ENCODE peak calls at places on chromosomes 5 and 9, in seven cellular contexts. One of them, this sample, is unnamed. For H3K9me3, the result is how much of the 10 kb centered on the place peaks cover.

GRCh38 chr5:5979362-5979760 is 399.0 kb downstream of the MED10 start:
- DNase-seq in kidney: no peak
- DNase-seq in A549: peak
- DNase-seq in adipocyte: no peak
- DNase-seq in psoas muscle: no peak
- DNase-seq in osteoblast: no peak
- DNase-seq in ovary: no peak
- DNase-seq in this sample: no peak

GRCh38 chr5:107875834-107876233 is 205.1 kb upstream of the EFNA5 start:
- DNase-seq in kidney: no peak
- DNase-seq in A549: peak
- DNase-seq in adipocyte: no peak
- DNase-seq in psoas muscle: no peak
- DNase-seq in osteoblast: peak
- DNase-seq in ovary: no peak
- DNase-seq in this sample: no peak

GRCh38 chr5:133902521-133903118 is 65.8 kb downstream of the C5orf15 start:
- DNase-seq in kidney: no peak
- DNase-seq in A549: no peak
- DNase-seq in adipocyte: no peak
- DNase-seq in psoas muscle: no peak
- DNase-seq in osteoblast: no peak
- DNase-seq in ovary: no peak
- DNase-seq in this sample: no peak

GRCh38 chr9:127264462-127265040 is at the start of gene GARNL3:
- DNase-seq in kidney: no peak
- DNase-seq in A549: no peak
- DNase-seq in adipocyte: no peak
- DNase-seq in psoas muscle: no peak
- DNase-seq in osteoblast: no peak
- DNase-seq in ovary: no peak
- DNase-seq in this sample: no peak

GRCh38 chr5:74538206-74538661 is 102.3 kb downstream of the ENC1 start:
- DNase-seq in kidney: peak
- DNase-seq in A549: peak
- DNase-seq in adipocyte: peak
- DNase-seq in psoas muscle: peak
- DNase-seq in osteoblast: peak
- DNase-seq in ovary: no peak
- DNase-seq in this sample: no peak

GRCh38 chr5:95988877-95989276 is 27.2 kb upstream of the ELL2 start:
- DNase-seq in kidney: no peak
- DNase-seq in A549: no peak
- DNase-seq in adipocyte: no peak
- DNase-seq in psoas muscle: no peak
- DNase-seq in osteoblast: no peak
- DNase-seq in ovary: no peak
- DNase-seq in this sample: no peak

GRCh38 chr5:72291601-72292000 is 28.4 kb downstream of the MRPS27 start:
- DNase-seq in kidney: no peak
- DNase-seq in A549: no peak
- DNase-seq in adipocyte: no peak
- DNase-seq in psoas muscle: no peak
- DNase-seq in osteoblast: no peak
- DNase-seq in ovary: no peak
- DNase-seq in this sample: no peak

GRCh38 chr9:85117831-85118230 is 448.3 kb downstream of the NTRK2 start:
- DNase-seq in kidney: no peak
- DNase-seq in A549: peak
- DNase-seq in adipocyte: no peak
- DNase-seq in psoas muscle: no peak
- DNase-seq in osteoblast: no peak
- DNase-seq in ovary: no peak
- DNase-seq in this sample: no peak

GRCh38 chr5:53323511-53323910 is 156.9 kb upstream of the FST start:
- DNase-seq in kidney: no peak
- DNase-seq in A549: no peak
- DNase-seq in adipocyte: no peak
- DNase-seq in psoas muscle: no peak
- DNase-seq in osteoblast: no peak
- DNase-seq in ovary: no peak
- DNase-seq in this sample: no peak

GRCh38 chr5:96036301-96036700 is 74.7 kb upstream of the ELL2 start:
- DNase-seq in kidney: no peak
- DNase-seq in A549: peak
- DNase-seq in adipocyte: no peak
- DNase-seq in psoas muscle: no peak
- DNase-seq in osteoblast: no peak
- DNase-seq in ovary: no peak
- DNase-seq in this sample: no peak

GRCh38 chr5:97355775-97356174 is 172.7 kb upstream of the RIOK2 start:
- DNase-seq in kidney: no peak
- DNase-seq in A549: no peak
- DNase-seq in adipocyte: no peak
- DNase-seq in psoas muscle: no peak
- DNase-seq in osteoblast: no peak
- DNase-seq in ovary: no peak
- DNase-seq in this sample: no peak

GRCh38 chr5:10653033-10653432 is 89.2 kb downstream of the ANKRD33B start:
- DNase-seq in kidney: no peak
- DNase-seq in A549: no peak
- DNase-seq in adipocyte: peak
- DNase-seq in psoas muscle: peak
- DNase-seq in osteoblast: no peak
- DNase-seq in ovary: no peak
- DNase-seq in this sample: no peak

GRCh38 chr5:160198886-160199409 is 30.4 kb upstream of the FABP6 start:
- DNase-seq in kidney: no peak
- DNase-seq in A549: no peak
- DNase-seq in adipocyte: no peak
- DNase-seq in psoas muscle: no peak
- DNase-seq in osteoblast: no peak
- DNase-seq in ovary: no peak
- DNase-seq in this sample: no peak

GRCh38 chr9:114263853-114264510 is 58.9 kb upstream of the ORM1 start:
- DNase-seq in kidney: no peak
- DNase-seq in A549: no peak
- DNase-seq in adipocyte: peak
- DNase-seq in psoas muscle: no peak
- DNase-seq in osteoblast: peak
- DNase-seq in ovary: no peak
- DNase-seq in this sample: no peak

GRCh38 chr5:150148408-150148927 is 7.2 kb downstream of the PDGFRB start:
- DNase-seq in kidney: no peak
- DNase-seq in A549: no peak
- DNase-seq in adipocyte: no peak
- DNase-seq in psoas muscle: no peak
- DNase-seq in osteoblast: peak
- DNase-seq in ovary: peak
- DNase-seq in this sample: no peak

GRCh38 chr9:13387668-13388124 is 108.2 kb upstream of the MPDZ start:
- DNase-seq in kidney: no peak
- DNase-seq in A549: no peak
- DNase-seq in adipocyte: peak
- DNase-seq in psoas muscle: no peak
- DNase-seq in osteoblast: no peak
- DNase-seq in ovary: no peak
- DNase-seq in this sample: no peak

GRCh38 chr9:85909390-85909789 is 31.6 kb upstream of the NAA35 start:
- DNase-seq in kidney: no peak
- DNase-seq in A549: no peak
- DNase-seq in adipocyte: no peak
- DNase-seq in psoas muscle: no peak
- DNase-seq in osteoblast: no peak
- DNase-seq in ovary: no peak
- DNase-seq in this sample: no peak

GRCh38 chr5:2334686-2335085 is 416.8 kb downstream of the IRX2 start:
- DNase-seq in kidney: no peak
- DNase-seq in A549: no peak
- DNase-seq in adipocyte: no peak
- DNase-seq in psoas muscle: no peak
- DNase-seq in osteoblast: no peak
- DNase-seq in ovary: no peak
- DNase-seq in this sample: no peak

GRCh38 chr5:128237504-128237903 is 153.9 kb downstream of the SLC12A2 start:
- DNase-seq in kidney: no peak
- DNase-seq in A549: no peak
- DNase-seq in adipocyte: peak
- DNase-seq in psoas muscle: no peak
- DNase-seq in osteoblast: no peak
- DNase-seq in ovary: no peak
- DNase-seq in this sample: no peak

GRCh38 chr5:78659714-78660113 is 11.1 kb upstream of the LHFPL2 start:
- DNase-seq in kidney: no peak
- DNase-seq in A549: peak
- DNase-seq in adipocyte: peak
- DNase-seq in psoas muscle: no peak
- DNase-seq in osteoblast: no peak
- DNase-seq in ovary: no peak
- DNase-seq in this sample: no peak

GRCh38 chr5:178152491-178153444 is 917 bp downstream of the NHP2 start:
- DNase-seq in kidney: no peak
- DNase-seq in A549: no peak
- DNase-seq in adipocyte: peak
- DNase-seq in psoas muscle: no peak
- DNase-seq in osteoblast: no peak
- DNase-seq in ovary: no peak
- DNase-seq in this sample: no peak

GRCh38 chr9:123640792-123641222 is 284.8 kb downstream of the CRB2 start:
- DNase-seq in kidney: no peak
- DNase-seq in A549: no peak
- DNase-seq in adipocyte: no peak
- DNase-seq in psoas muscle: no peak
- DNase-seq in osteoblast: no peak
- DNase-seq in ovary: no peak
- DNase-seq in this sample: no peak

GRCh38 chr5:56106837-56107236 is 112.1 kb upstream of the IL6ST start:
- DNase-seq in kidney: no peak
- DNase-seq in A549: peak
- DNase-seq in adipocyte: no peak
- DNase-seq in psoas muscle: no peak
- DNase-seq in osteoblast: no peak
- DNase-seq in ovary: no peak
- DNase-seq in this sample: no peak

GRCh38 chr5:10233505-10233904 is 16.2 kb downstream of the ATPSCKMT start:
- DNase-seq in kidney: no peak
- DNase-seq in A549: peak
- DNase-seq in adipocyte: peak
- DNase-seq in psoas muscle: no peak
- DNase-seq in osteoblast: peak
- DNase-seq in ovary: no peak
- DNase-seq in this sample: no peak

GRCh38 chr5:9197881-9198260 is 348.0 kb downstream of the SEMA5A start:
- DNase-seq in kidney: no peak
- DNase-seq in A549: no peak
- DNase-seq in adipocyte: peak
- DNase-seq in psoas muscle: no peak
- DNase-seq in osteoblast: no peak
- DNase-seq in ovary: no peak
- DNase-seq in this sample: no peak

GRCh38 chr9:89562186-89562814 is 42.5 kb upstream of the GADD45G start:
- DNase-seq in kidney: no peak
- DNase-seq in A549: peak
- DNase-seq in adipocyte: no peak
- DNase-seq in psoas muscle: no peak
- DNase-seq in osteoblast: no peak
- DNase-seq in ovary: no peak
- DNase-seq in this sample: no peak
- H3K9me3 ChIP-seq in kidney: under half
- H3K9me3 ChIP-seq in A549: under half
- H3K9me3 ChIP-seq in adipocyte: under half
- H3K9me3 ChIP-seq in psoas muscle: under half
- H3K9me3 ChIP-seq in osteoblast: under half
- H3K9me3 ChIP-seq in ovary: under half
- H3K9me3 ChIP-seq in this sample: under half

GRCh38 chr5:110726249-110727024 is at the start of gene TMEM232:
- DNase-seq in kidney: peak
- DNase-seq in A549: peak
- DNase-seq in adipocyte: peak
- DNase-seq in psoas muscle: peak
- DNase-seq in osteoblast: peak
- DNase-seq in ovary: peak
- DNase-seq in this sample: peak
- H3K9me3 ChIP-seq in kidney: under half
- H3K9me3 ChIP-seq in A549: under half
- H3K9me3 ChIP-seq in adipocyte: under half
- H3K9me3 ChIP-seq in psoas muscle: under half
- H3K9me3 ChIP-seq in osteoblast: under half
- H3K9me3 ChIP-seq in ovary: under half
- H3K9me3 ChIP-seq in this sample: under half

DNA sequence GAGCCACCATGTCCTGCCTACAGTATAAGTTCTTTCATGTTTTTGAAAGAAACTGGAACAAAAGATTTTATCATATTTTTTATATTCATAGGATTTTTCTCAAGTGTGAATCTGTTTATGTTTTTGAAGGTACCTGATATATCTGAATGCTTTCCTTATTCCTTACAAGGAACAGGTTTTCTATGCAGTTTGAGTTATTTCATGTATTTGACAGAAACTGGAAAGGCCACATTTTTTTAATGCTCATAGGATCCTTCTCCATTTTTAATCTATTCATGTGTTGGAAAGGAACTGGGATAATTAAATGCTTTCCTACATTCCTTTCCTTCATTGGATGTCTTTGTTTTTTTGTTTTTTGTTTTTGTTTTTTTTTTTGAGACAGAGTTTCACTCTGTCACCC is 15.7 kb upstream of the FBXW2 start:
- DNase-seq in kidney: no peak
- DNase-seq in A549: no peak
- DNase-seq in adipocyte: no peak
- DNase-seq in psoas muscle: no peak
- DNase-seq in osteoblast: no peak
- DNase-seq in ovary: no peak
- DNase-seq in this sample: no peak
- H3K9me3 ChIP-seq in kidney: under half
- H3K9me3 ChIP-seq in A549: under half
- H3K9me3 ChIP-seq in adipocyte: under half
- H3K9me3 ChIP-seq in psoas muscle: under half
- H3K9me3 ChIP-seq in osteoblast: under half
- H3K9me3 ChIP-seq in ovary: under half
- H3K9me3 ChIP-seq in this sample: under half

GRCh38 chr5:141319202-141319601 is 1.4 kb downstream of the TAF7 start:
- DNase-seq in kidney: no peak
- DNase-seq in A549: no peak
- DNase-seq in adipocyte: no peak
- DNase-seq in psoas muscle: no peak
- DNase-seq in osteoblast: no peak
- DNase-seq in ovary: no peak
- DNase-seq in this sample: no peak
- H3K9me3 ChIP-seq in kidney: half or more
- H3K9me3 ChIP-seq in A549: half or more
- H3K9me3 ChIP-seq in adipocyte: under half
- H3K9me3 ChIP-seq in psoas muscle: half or more
- H3K9me3 ChIP-seq in osteoblast: under half
- H3K9me3 ChIP-seq in ovary: under half
- H3K9me3 ChIP-seq in this sample: under half

This sample was measured in T-helper 17 cell.